ENCODE peak calls at places on chromosomes 3 and 15, in eight cellular contexts. Y is fibroblast of lung, S is neural progenitor cell, J is GM12878, B is endothelial cell of umbilical vein, K is K562, Z is HCT116, W is mammary epithelial cell. G is an unnamed sample.

GRCh38 chr3:10758304-10759037 is 57.6 kb upstream of the SLC6A11 start:
- DNase-seq in Y (peak; percentile 66), S (peak; percentile 83), J (peak; percentile 16), B (peak; percentile 65), K (peak; percentile 84), Z (peak; percentile 51), W (peak; percentile 62), G (peak; percentile 40)

GRCh38 chr3:100954199-100954935 is 38.9 kb downstream of the ABI3BP start:
- DNase-seq in Y (no peak), S (no peak), J (no peak), B (peak; percentile 69), K (no peak), Z (no peak), W (peak; percentile 7), G (no peak)

GRCh38 chr15:33789141-33789540 is 179.2 kb upstream of the CHRM5 start:
- DNase-seq in Y (peak; percentile 24), S (peak; percentile 28), J (no peak), B (no peak), K (no peak), Z (no peak), W (no peak), G (no peak)

GRCh38 chr15:58264068-58264971 is 126.1 kb downstream of the AQP9 start:
- DNase-seq in Y (no peak), S (peak; percentile 38), J (no peak), B (no peak), K (no peak), Z (no peak), W (no peak), G (no peak)

GRCh38 chr3:168024537-168024941 is 71.2 kb downstream of the GOLIM4 start:
- DNase-seq in Y (peak; percentile 95), S (no peak), J (peak; percentile 21), B (peak; percentile 79), K (no peak), Z (peak; percentile 82), W (peak; percentile 65), G (no peak)

GRCh38 chr15:89885611-89886010 is 8.2 kb downstream of the AP3S2 start:
- DNase-seq in Y (no peak), S (no peak), J (no peak), B (no peak), K (no peak), Z (no peak), W (no peak), G (no peak)

GRCh38 chr15:63250312-63250965 is 27.0 kb upstream of the APH1B start:
- DNase-seq in Y (peak; percentile 84), S (no peak), J (no peak), B (no peak), K (no peak), Z (no peak), W (peak; percentile 98), G (no peak)

GRCh38 chr3:82938821-82939328 is 1177.4 kb upstream of the GBE1 start:
- DNase-seq in Y (no peak), S (no peak), J (no peak), B (no peak), K (no peak), Z (no peak), W (no peak), G (no peak)

GRCh38 chr15:101376615-101377395 is 81.8 kb upstream of the SNRPA1 start:
- DNase-seq in Y (no peak), S (no peak), J (no peak), B (no peak), K (no peak), Z (no peak), W (no peak), G (no peak)

GRCh38 chr15:93974804-93975481 is 256.4 kb upstream of the MCTP2 start:
- DNase-seq in Y (peak; percentile 4), S (peak; percentile 75), J (no peak), B (no peak), K (no peak), Z (peak; percentile 2), W (peak; percentile 33), G (no peak)

GRCh38 chr3:32140943-32141342 is 34.5 kb downstream of the GPD1L start:
- DNase-seq in Y (no peak), S (no peak), J (no peak), B (peak; percentile 94), K (peak; percentile 33), Z (no peak), W (no peak), G (no peak)

GRCh38 chr3:46700772-46701171 is 420 bp upstream of the TMIE start:
- DNase-seq in Y (no peak), S (peak; percentile 30), J (no peak), B (no peak), K (peak; percentile 49), Z (no peak), W (no peak), G (no peak)

GRCh38 chr15:30956216-30956803 is 35.1 kb downstream of the MTMR10 start:
- DNase-seq in Y (peak; percentile 17), S (no peak), J (no peak), B (no peak), K (no peak), Z (no peak), W (no peak), G (no peak)

GRCh38 chr3:129028866-129029265 is 27.8 kb downstream of the EFCC1 start:
- DNase-seq in Y (no peak), S (no peak), J (no peak), B (no peak), K (no peak), Z (no peak), W (no peak), G (no peak)

GRCh38 chr3:23629181-23629893 is 176.4 kb upstream of the UBE2E1 start:
- DNase-seq in Y (peak; percentile 43), S (no peak), J (no peak), B (peak; percentile 88), K (no peak), Z (no peak), W (peak; percentile 32), G (peak; percentile 20)

GRCh38 chr15:78979456-78980320 is 34.8 kb upstream of the CTSH start:
- DNase-seq in Y (peak; percentile 81), S (peak; percentile 80), J (peak; percentile 66), B (peak; percentile 60), K (peak; percentile 73), Z (peak; percentile 81), W (peak; percentile 80), G (peak; percentile 63)

GRCh38 chr15:57158589-57158988 is 217.7 kb upstream of the CGNL1 start:
- DNase-seq in Y (no peak), S (no peak), J (no peak), B (peak; percentile 78), K (no peak), Z (no peak), W (peak; percentile 79), G (no peak)

GRCh38 chr3:114504941-114505632 is 211.3 kb downstream of the TIGIT start:
- DNase-seq in Y (no peak), S (no peak), J (no peak), B (peak; percentile 16), K (no peak), Z (no peak), W (peak; percentile 22), G (no peak)

GRCh38 chr3:100260685-100261480 is at the start of gene TBC1D23:
- DNase-seq in Y (peak; percentile 100), S (peak; percentile 99), J (peak; percentile 98), B (peak; percentile 100), K (peak; percentile 84), Z (peak; percentile 99), W (peak; percentile 100), G (peak; percentile 100)

GRCh38 chr3:147368561-147369151 is 37.7 kb downstream of the ZIC4 start:
- DNase-seq in Y (no peak), S (peak; percentile 57), J (no peak), B (no peak), K (no peak), Z (no peak), W (no peak), G (no peak)

GRCh38 chr3:147370316-147370715 is 36.0 kb downstream of the ZIC4 start:
- DNase-seq in Y (no peak), S (no peak), J (no peak), B (no peak), K (no peak), Z (no peak), W (no peak), G (no peak)

GRCh38 chr3:147371141-147371540 is 35.2 kb downstream of the ZIC4 start:
- DNase-seq in Y (no peak), S (no peak), J (no peak), B (no peak), K (no peak), Z (no peak), W (no peak), G (no peak)

GRCh38 chr3:147369231-147369630 is 37.1 kb downstream of the ZIC4 start:
- DNase-seq in Y (no peak), S (no peak), J (no peak), B (no peak), K (no peak), Z (no peak), W (no peak), G (no peak)

DNA sequence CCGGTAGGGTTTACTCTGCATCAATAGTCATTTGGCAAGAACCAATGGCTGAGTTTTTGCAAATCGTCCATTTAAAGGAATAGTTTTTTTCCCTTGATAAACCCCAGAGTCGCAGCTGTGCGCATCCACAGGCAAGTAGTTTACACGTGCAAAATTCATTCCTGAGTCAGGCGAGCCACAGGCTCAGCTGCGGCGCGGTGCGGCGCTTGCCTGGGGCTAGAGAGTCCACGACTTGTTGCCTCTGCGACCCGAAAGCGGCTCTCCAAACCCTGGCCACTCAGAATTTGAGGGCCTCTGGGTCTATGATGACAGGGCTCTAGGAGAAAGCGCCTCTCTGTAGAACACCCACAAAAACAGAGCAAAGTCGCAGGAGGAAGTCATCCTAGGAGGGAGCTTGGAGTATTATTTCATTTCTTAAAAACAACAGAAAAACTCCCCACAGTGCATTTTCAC is 36.6 kb downstream of the ZIC4 start:
- DNase-seq in Y (no peak), S (peak; percentile 74), J (no peak), B (no peak), K (no peak), Z (no peak), W (no peak), G (no peak)
- TF ChIP-seq EZH2 in Y (no peak), S (peak; percentile 96), J (no peak), B (peak; percentile 94), K (no peak), Z (no peak), W (peak; percentile 58), G (no peak)

GRCh38 chr15:80252281-80252619 is 237 bp upstream of the CTXND1 start:
- DNase-seq in Y (no peak), S (no peak), J (no peak), B (no peak), K (no peak), Z (no peak), W (no peak), G (no peak)
- TF ChIP-seq EZH2 in Y (no peak), S (no peak), J (no peak), B (no peak), K (no peak), Z (no peak), W (no peak), G (no peak)

GRCh38 chr3:181713673-181714270 is 2.0 kb downstream of the SOX2 start:
- DNase-seq in Y (no peak), S (no peak), J (no peak), B (no peak), K (no peak), Z (no peak), W (no peak), G (no peak)
- TF ChIP-seq EZH2 in Y (no peak), S (no peak), J (no peak), B (no peak), K (no peak), Z (no peak), W (no peak), G (no peak)

DNA sequence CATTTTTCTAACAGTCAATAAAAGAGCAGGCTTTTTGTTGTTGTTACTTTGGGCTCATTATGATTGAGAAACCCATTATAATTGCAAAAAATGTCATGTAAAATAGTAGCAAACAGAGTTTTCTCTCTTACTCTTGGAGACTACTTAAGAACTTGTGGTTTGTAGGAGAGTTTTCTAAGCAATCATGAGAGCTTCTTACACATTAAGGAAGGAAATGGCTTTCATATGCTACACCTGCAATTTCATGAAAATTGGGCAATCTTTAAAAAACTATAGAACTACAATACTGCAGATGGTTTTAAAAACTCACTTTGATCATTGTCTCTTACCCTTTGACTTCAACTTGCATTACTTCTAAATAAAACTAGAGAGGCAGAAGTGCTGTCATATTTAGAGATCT is 701.8 kb downstream of the ZPLD1 start:
- DNase-seq in Y (no peak), S (no peak), J (no peak), B (no peak), K (no peak), Z (no peak), W (no peak), G (no peak)
- TF ChIP-seq EZH2 in Y (no peak), S (no peak), J (no peak), B (no peak), K (no peak), Z (no peak), W (no peak), G (no peak)